ENCODE peak calls at places on chromosomes 3 and 15, in six cellular contexts. U is colonic mucosa, N is right cardiac atrium, W is heart left ventricle, V is HL-60, O is dorsolateral prefrontal cortex. Z is an unnamed sample.

GRCh38 chr3:114333180-114333922 is 39.5 kb downstream of the TIGIT start:
- DNase-seq in U (no peak), N (no peak), W (no peak), V (no peak), O (no peak), Z (no peak)

GRCh38 chr3:14278799-14279705 is 100.4 kb downstream of the LSM3 start:
- DNase-seq in U (no peak), N (no peak), W (no peak), V (no peak), O (no peak), Z (no peak)

GRCh38 chr15:73965094-73965729 is 26.9 kb downstream of the STOML1 start:
- DNase-seq in U (no peak), N (no peak), W (no peak), V (no peak), O (no peak), Z (no peak)

GRCh38 chr3:45043715-45044299 is 17.7 kb downstream of the CLEC3B start:
- DNase-seq in U (no peak), N (no peak), W (no peak), V (peak), O (no peak), Z (no peak)

GRCh38 chr3:69948246-69948862 is 51.2 kb upstream of the SAMMSON start:
- DNase-seq in U (no peak), N (no peak), W (no peak), V (no peak), O (no peak), Z (no peak)

GRCh38 chr15:35872577-35872976 is 326.6 kb upstream of the DPH6 start:
- DNase-seq in U (no peak), N (no peak), W (no peak), V (no peak), O (no peak), Z (no peak)

GRCh38 chr3:50327943-50328691 is at the start of gene TUSC2:
- DNase-seq in U (peak), N (peak), W (peak), V (peak), O (peak), Z (peak)

GRCh38 chr3:124401841-124402240 is 328.4 kb upstream of the UMPS start:
- DNase-seq in U (no peak), N (no peak), W (no peak), V (no peak), O (no peak), Z (no peak)

GRCh38 chr3:150005243-150006102 is 34.8 kb upstream of the PFN2 start:
- DNase-seq in U (no peak), N (no peak), W (no peak), V (no peak), O (no peak), Z (no peak)

GRCh38 chr3:159077860-159078259 is 276.0 kb downstream of the MFSD1 start:
- DNase-seq in U (no peak), N (no peak), W (no peak), V (no peak), O (no peak), Z (no peak)

GRCh38 chr3:74121761-74122160 is 492.7 kb downstream of the CNTN3 start:
- DNase-seq in U (no peak), N (no peak), W (no peak), V (no peak), O (no peak), Z (no peak)

GRCh38 chr3:65532164-65532563 is 506.6 kb downstream of the MAGI1 start:
- DNase-seq in U (no peak), N (no peak), W (no peak), V (no peak), O (no peak), Z (no peak)

GRCh38 chr3:157135671-157136396 is 24.1 kb downstream of the CCNL1 start:
- DNase-seq in U (no peak), N (peak), W (no peak), V (no peak), O (peak), Z (no peak)

GRCh38 chr3:31733234-31733667 is 200.5 kb downstream of the STT3B start:
- DNase-seq in U (no peak), N (no peak), W (no peak), V (no peak), O (no peak), Z (no peak)

DNA sequence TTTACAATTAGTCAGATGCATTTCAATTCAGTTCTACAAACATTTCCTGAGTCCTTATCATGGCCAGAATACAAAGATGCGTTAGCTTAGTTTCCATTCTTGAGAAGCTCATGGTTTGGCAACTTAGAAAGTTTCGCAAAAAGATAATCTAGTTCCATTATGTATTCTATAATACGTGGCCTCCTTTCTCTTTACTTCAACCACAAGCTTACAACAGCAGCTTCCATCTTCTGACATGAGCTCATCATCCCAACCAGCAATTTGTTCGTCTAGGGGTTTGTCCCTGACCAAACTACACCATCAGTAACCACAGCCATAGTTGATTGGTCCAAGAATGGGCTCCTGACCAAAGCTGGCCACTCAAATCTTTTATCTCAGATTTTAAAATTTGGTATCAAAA is 267.6 kb upstream of the TBC1D5 start:
- DNase-seq in U (no peak), N (no peak), W (no peak), V (no peak), O (no peak), Z (no peak)
- H3K27ac ChIP-seq in U (no peak), N (no peak), W (no peak), V (peak), O (no peak), Z (no peak)

GRCh38 chr15:55268054-55268695 is 21.4 kb downstream of the RAB27A start:
- DNase-seq in U (no peak), N (no peak), W (no peak), V (no peak), O (no peak), Z (no peak)
- H3K27ac ChIP-seq in U (no peak), N (no peak), W (no peak), V (peak), O (no peak), Z (no peak)

GRCh38 chr3:38560996-38561717 is 65.0 kb downstream of the EXOG start:
- DNase-seq in U (no peak), N (no peak), W (no peak), V (no peak), O (no peak), Z (no peak)
- H3K27ac ChIP-seq in U (no peak), N (no peak), W (peak), V (no peak), O (no peak), Z (no peak)

GRCh38 chr3:134350266-134350665 is 24.0 kb downstream of the AMOTL2 start:
- DNase-seq in U (no peak), N (no peak), W (no peak), V (no peak), O (no peak), Z (no peak)
- H3K27ac ChIP-seq in U (peak), N (no peak), W (no peak), V (no peak), O (no peak), Z (no peak)

DNA sequence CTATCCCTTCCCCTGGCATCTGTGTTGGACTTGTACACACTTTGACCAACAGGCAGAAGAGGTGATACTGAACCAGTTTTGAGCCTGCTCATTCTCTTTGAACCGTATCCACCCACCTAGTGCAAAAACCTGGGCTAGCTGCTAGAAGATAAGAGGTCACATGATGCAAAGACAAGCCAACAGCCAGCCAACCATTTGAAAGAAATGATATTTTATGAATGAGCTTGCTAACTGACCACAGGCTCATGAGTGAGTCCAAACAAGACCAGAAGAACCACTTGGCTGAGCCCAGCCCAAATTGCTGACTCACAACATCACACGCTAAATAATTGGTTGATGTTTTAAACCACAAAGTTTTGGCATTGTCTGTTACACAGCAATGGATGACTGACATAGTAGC is 74.0 kb upstream of the CTNNB1 start:
- DNase-seq in U (no peak), N (no peak), W (no peak), V (no peak), O (no peak), Z (no peak)
- H3K27ac ChIP-seq in U (no peak), N (no peak), W (no peak), V (no peak), O (no peak), Z (no peak)